ENCODE peak calls at places on chromosomes 4 and X, in four cellular contexts. H is Panc1, X is left ventricle myocardium inferior, N is upper lobe of right lung. T is an unnamed sample.

GRCh38 chr4:36363024-36363423 is 81.6 kb downstream of the DTHD1 start:
- DNase-seq in H (no peak), X (no peak), N (no peak), T (no peak)

GRCh38 chr4:172813359-172813923 is 355.2 kb upstream of the GALNT7 start:
- DNase-seq in H (no peak), X (no peak), N (no peak), T (no peak)

GRCh38 chrX:109911046-109911445 is 91.9 kb upstream of the TMEM164 start:
- DNase-seq in H (peak; percentile 12), X (no peak), N (no peak), T (no peak)

GRCh38 chr4:119244832-119245231 is 32.3 kb downstream of the USP53 start:
- DNase-seq in H (no peak), X (no peak), N (no peak), T (no peak)

GRCh38 chrX:109856974-109857373 is 123.9 kb upstream of the ACSL4 start:
- DNase-seq in H (no peak), X (no peak), N (no peak), T (peak; percentile 54)

GRCh38 chr4:170589597-170590191 is 499.9 kb upstream of the AADAT start:
- DNase-seq in H (peak; percentile 8), X (no peak), N (no peak), T (no peak)

GRCh38 chr4:41143721-41144379 is 70.5 kb downstream of the APBB2 start:
- DNase-seq in H (no peak), X (no peak), N (no peak), T (no peak)

GRCh38 chrX:154829102-154829501 is 5.4 kb downstream of the SMIM9 start:
- DNase-seq in H (no peak), X (no peak), N (no peak), T (no peak)

DNA sequence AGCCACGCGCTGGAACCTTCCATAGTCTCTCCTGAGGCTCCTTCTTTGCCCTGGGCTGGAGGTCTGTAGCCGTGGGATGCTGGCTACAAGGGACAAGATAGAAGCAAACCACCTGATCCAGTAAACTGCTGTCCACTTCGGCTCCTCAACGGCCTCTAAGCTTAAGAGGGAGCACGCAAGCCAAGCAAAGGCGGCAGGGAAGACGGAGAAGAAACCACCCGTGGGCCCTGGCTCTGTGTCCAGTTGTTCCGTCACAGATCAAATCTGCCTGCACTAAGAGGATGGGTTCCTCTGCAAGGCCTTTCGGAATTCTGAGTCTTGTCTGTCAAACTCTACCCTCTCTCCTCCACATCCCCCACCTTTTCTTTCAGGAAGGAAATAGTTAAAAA is 401 bp upstream of the EDNRA start:
- DNase-seq in H (no peak), X (no peak), N (no peak), T (no peak)
- H3K4me3 ChIP-seq in H (peak overlapping the region; percentile 35), X (peak overlapping the region; percentile 73), N (peak overlapping the region; percentile 58), T (no peak overlapping the region)

GRCh38 chr4:5826437-5827107 is 66.3 kb downstream of the CRMP1 start:
- DNase-seq in H (no peak), X (no peak), N (no peak), T (no peak)
- H3K36me3 ChIP-seq in H (no peaks in the 10 kb centered on the region), X (peaks cover 20% of the 10 kb centered on the region), N (no peaks in the 10 kb centered on the region), T (no peaks in the 10 kb centered on the region)

DNA sequence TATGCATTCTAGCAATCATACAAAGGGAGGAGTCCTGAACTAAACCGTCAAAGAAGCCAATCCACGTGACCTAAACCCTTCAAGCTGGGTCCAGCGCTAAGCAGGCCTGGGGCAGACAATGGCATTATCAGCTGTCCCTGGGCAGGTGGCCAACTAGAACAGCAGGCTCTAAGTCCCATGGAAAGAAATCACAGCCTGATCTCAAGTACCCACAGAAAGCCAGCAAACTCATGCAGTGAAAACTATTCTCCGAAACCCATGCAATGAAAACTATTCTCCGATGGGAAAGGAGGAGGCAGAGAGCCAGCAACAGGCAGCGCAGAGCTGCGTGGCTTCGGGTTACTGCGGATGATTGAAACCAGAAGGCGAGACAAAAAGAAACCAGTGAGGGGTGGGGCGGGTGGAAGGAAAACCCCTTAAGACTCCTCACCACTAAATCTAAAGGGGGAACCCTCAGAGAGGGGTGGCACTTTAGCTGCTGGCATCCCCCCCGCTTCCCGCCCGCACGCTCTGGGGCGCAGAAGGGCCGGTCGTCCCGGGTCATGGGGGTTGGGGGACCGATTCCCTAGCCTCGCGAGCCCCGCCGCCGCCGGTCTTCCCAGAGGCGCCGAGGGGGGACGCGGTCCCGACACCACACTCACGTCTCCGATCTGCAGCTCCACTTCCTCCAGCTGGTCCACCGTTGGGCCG is 567 bp downstream of the C4orf46 start:
- DNase-seq in H (peak; percentile 13), X (peak; percentile 77), N (peak; percentile 69), T (peak; percentile 63)
- H3K27ac ChIP-seq in H (peak overlapping the region; percentile 86), X (peak overlapping the region; percentile 99), N (peak overlapping the region; percentile 93), T (peak overlapping the region; percentile 95)

GRCh38 chr4:168856312-168856711 is 153.7 kb downstream of the CBR4 start:
- DNase-seq in H (no peak), X (no peak), N (no peak), T (no peak)
- H3K4me3 ChIP-seq in H (no peak overlapping the region), X (no peak overlapping the region), N (no peak overlapping the region), T (no peak overlapping the region)

GRCh38 chr4:44704673-44705072 is 21.7 kb downstream of the GNPDA2 start:
- DNase-seq in H (no peak), X (no peak), N (no peak), T (no peak)
- H3K36me3 ChIP-seq in H (peaks cover 8% of the 10 kb centered on the region), X (peaks cover 70% of the 10 kb centered on the region), N (peaks cover 68% of the 10 kb centered on the region), T (peaks cover 48% of the 10 kb centered on the region)

T was measured in CD4-positive, CD25-positive, alpha-beta regulatory T cell.